ENCODE peak calls at places on chromosome 1, in four cellular contexts. One of them, this sample, is unnamed.

GRCh38 chr1:87513971-87514660 is 185.4 kb downstream of the LMO4 start:
- DNase-seq in brain microvascular endothelial cell: no peak
- DNase-seq in lung: no peak
- DNase-seq in RPMI8226: no peak
- DNase-seq in this sample: no peak

GRCh38 chr1:66452162-66452561 is 81.8 kb upstream of the SGIP1 start:
- DNase-seq in brain microvascular endothelial cell: no peak
- DNase-seq in lung: no peak
- DNase-seq in RPMI8226: no peak
- DNase-seq in this sample: no peak

GRCh38 chr1:52659356-52659755 is 26.4 kb downstream of the SHISAL2A start:
- DNase-seq in brain microvascular endothelial cell: no peak
- DNase-seq in lung: no peak
- DNase-seq in RPMI8226: no peak
- DNase-seq in this sample: no peak

GRCh38 chr1:193346085-193346484 is 159.7 kb upstream of the B3GALT2 start:
- DNase-seq in brain microvascular endothelial cell: no peak
- DNase-seq in lung: no peak
- DNase-seq in RPMI8226: no peak
- DNase-seq in this sample: no peak

GRCh38 chr1:234691567-234691966 is 81.6 kb upstream of the IRF2BP2 start:
- DNase-seq in brain microvascular endothelial cell: peak
- DNase-seq in lung: no peak
- DNase-seq in RPMI8226: no peak
- DNase-seq in this sample: no peak

GRCh38 chr1:180966744-180967536 is 54.2 kb downstream of the KIAA1614 start:
- DNase-seq in brain microvascular endothelial cell: no peak
- DNase-seq in lung: no peak
- DNase-seq in RPMI8226: no peak
- DNase-seq in this sample: no peak

GRCh38 chr1:104921552-104921951 is 1171.9 kb downstream of the AMY1C start:
- DNase-seq in brain microvascular endothelial cell: no peak
- DNase-seq in lung: no peak
- DNase-seq in RPMI8226: no peak
- DNase-seq in this sample: no peak

GRCh38 chr1:211182746-211183145 is 48.8 kb upstream of the KCNH1 start:
- DNase-seq in brain microvascular endothelial cell: no peak
- DNase-seq in lung: no peak
- DNase-seq in RPMI8226: no peak
- DNase-seq in this sample: no peak

GRCh38 chr1:109020693-109021092 is 21.2 kb downstream of the WDR47 start:
- DNase-seq in brain microvascular endothelial cell: no peak
- DNase-seq in lung: no peak
- DNase-seq in RPMI8226: no peak
- DNase-seq in this sample: no peak

GRCh38 chr1:68973459-68974244 is 476.8 kb upstream of the DEPDC1 start:
- DNase-seq in brain microvascular endothelial cell: peak
- DNase-seq in lung: no peak
- DNase-seq in RPMI8226: no peak
- DNase-seq in this sample: no peak

GRCh38 chr1:8965121-8965820 is 19.6 kb downstream of the CA6 start:
- DNase-seq in brain microvascular endothelial cell: no peak
- DNase-seq in lung: no peak
- DNase-seq in RPMI8226: no peak
- DNase-seq in this sample: no peak

GRCh38 chr1:24157921-24158481 is 15.1 kb upstream of the IL22RA1 start:
- DNase-seq in brain microvascular endothelial cell: no peak
- DNase-seq in lung: no peak
- DNase-seq in RPMI8226: no peak
- DNase-seq in this sample: no peak

GRCh38 chr1:58619286-58620054 is 42.4 kb upstream of the TACSTD2 start:
- DNase-seq in brain microvascular endothelial cell: no peak
- DNase-seq in lung: no peak
- DNase-seq in RPMI8226: no peak
- DNase-seq in this sample: peak

GRCh38 chr1:205335692-205336091 is 14.1 kb upstream of the NUAK2 start:
- DNase-seq in brain microvascular endothelial cell: peak
- DNase-seq in lung: peak
- DNase-seq in RPMI8226: peak
- DNase-seq in this sample: peak

GRCh38 chr1:232709339-232709738 is 79.4 kb upstream of the SIPA1L2 start:
- DNase-seq in brain microvascular endothelial cell: no peak
- DNase-seq in lung: no peak
- DNase-seq in RPMI8226: no peak
- DNase-seq in this sample: no peak

GRCh38 chr1:207342351-207342750 is 20.9 kb downstream of the CD55 start:
- DNase-seq in brain microvascular endothelial cell: no peak
- DNase-seq in lung: no peak
- DNase-seq in RPMI8226: no peak
- DNase-seq in this sample: no peak

GRCh38 chr1:111030590-111030989 is 66.9 kb upstream of the LRIF1 start:
- DNase-seq in brain microvascular endothelial cell: peak
- DNase-seq in lung: peak
- DNase-seq in RPMI8226: peak
- DNase-seq in this sample: peak

GRCh38 chr1:77866296-77866695 is 22.1 kb upstream of the NEXN start:
- DNase-seq in brain microvascular endothelial cell: peak
- DNase-seq in lung: no peak
- DNase-seq in RPMI8226: no peak
- DNase-seq in this sample: no peak

GRCh38 chr1:151062738-151063371 is 2.7 kb downstream of the MLLT11 start:
- DNase-seq in brain microvascular endothelial cell: peak
- DNase-seq in lung: no peak
- DNase-seq in RPMI8226: no peak
- DNase-seq in this sample: no peak

GRCh38 chr1:161985301-161985825 is 38.3 kb downstream of the OLFML2B start:
- DNase-seq in brain microvascular endothelial cell: no peak
- DNase-seq in lung: no peak
- DNase-seq in RPMI8226: no peak
- DNase-seq in this sample: no peak

GRCh38 chr1:165228676-165229075 is 127.8 kb downstream of the LMX1A start:
- DNase-seq in brain microvascular endothelial cell: peak
- DNase-seq in lung: no peak
- DNase-seq in RPMI8226: no peak
- DNase-seq in this sample: no peak

GRCh38 chr1:109617291-109617801 is 2.1 kb downstream of the GNAT2 start:
- DNase-seq in brain microvascular endothelial cell: peak
- DNase-seq in lung: no peak
- DNase-seq in RPMI8226: no peak
- DNase-seq in this sample: no peak

GRCh38 chr1:99992760-99993467 is 23.1 kb downstream of the SLC35A3 start:
- DNase-seq in brain microvascular endothelial cell: no peak
- DNase-seq in lung: no peak
- DNase-seq in RPMI8226: no peak
- DNase-seq in this sample: no peak

GRCh38 chr1:212595787-212596714 is 12.5 kb upstream of the ATF3 start:
- DNase-seq in brain microvascular endothelial cell: peak
- DNase-seq in lung: peak
- DNase-seq in RPMI8226: peak
- DNase-seq in this sample: no peak

GRCh38 chr1:72837781-72838180 is 555.4 kb upstream of the NEGR1 start:
- DNase-seq in brain microvascular endothelial cell: no peak
- DNase-seq in lung: no peak
- DNase-seq in RPMI8226: no peak
- DNase-seq in this sample: no peak

GRCh38 chr1:11473635-11474034 is 5.3 kb upstream of the DISP3 start:
- DNase-seq in brain microvascular endothelial cell: no peak
- DNase-seq in lung: no peak
- DNase-seq in RPMI8226: peak
- DNase-seq in this sample: peak

GRCh38 chr1:12019858-12020509 is 686 bp downstream of the MIIP start:
- DNase-seq in brain microvascular endothelial cell: no peak
- DNase-seq in lung: peak
- DNase-seq in RPMI8226: peak
- DNase-seq in this sample: no peak

GRCh38 chr1:227466039-227466645 is 97.2 kb upstream of the ZNF678 start:
- DNase-seq in brain microvascular endothelial cell: no peak
- DNase-seq in lung: no peak
- DNase-seq in RPMI8226: no peak
- DNase-seq in this sample: no peak

This sample was measured in midbrain.